ENCODE peak calls at places on chromosomes 1 and 21, in nine cellular contexts. O is heart right ventricle, I is RWPE1, N is body of pancreas, D is neural crest cell, Z is GM10248, U is lower lobe of right lung, W is GM23338, S is WTC11. M is an unnamed sample.

GRCh38 chr1:167904641-167905040 is 9.3 kb downstream of the ADCY10 start:
- DNase-seq in O (no peak), I (no peak), N (no peak), D (no peak), Z (no peak), U (no peak), W (no peak), S (no peak), M (no peak)

GRCh38 chr1:10626011-10626731 is 151.4 kb downstream of the PEX14 start:
- DNase-seq in O (no peak), I (no peak), N (no peak), D (no peak), Z (no peak), U (no peak), W (no peak), S (no peak), M (no peak)

GRCh38 chr1:157025321-157025720 is 20.2 kb downstream of the ARHGEF11 start:
- DNase-seq in O (no peak), I (no peak), N (no peak), D (no peak), Z (no peak), U (no peak), W (no peak), S (no peak), M (no peak)

GRCh38 chr1:20981903-20982695 is 194.6 kb downstream of the EIF4G3 start:
- DNase-seq in O (no peak), I (no peak), N (no peak), D (no peak), Z (no peak), U (no peak), W (peak), S (no peak), M (no peak)

GRCh38 chr1:172498858-172499257 is 34.1 kb upstream of the SUCO start:
- DNase-seq in O (no peak), I (no peak), N (peak), D (no peak), Z (no peak), U (peak), W (no peak), S (no peak), M (no peak)

GRCh38 chr1:31031330-31032143 is 34.0 kb downstream of the PUM1 start:
- DNase-seq in O (no peak), I (no peak), N (no peak), D (no peak), Z (no peak), U (no peak), W (peak), S (no peak), M (no peak)

GRCh38 chr1:159843459-159843858 is 16.8 kb downstream of the SLAMF8 start:
- DNase-seq in O (no peak), I (no peak), N (no peak), D (no peak), Z (no peak), U (no peak), W (no peak), S (no peak), M (no peak)

GRCh38 chr1:232039303-232039702 is 412.7 kb downstream of the DISC1 start:
- DNase-seq in O (no peak), I (peak), N (no peak), D (no peak), Z (no peak), U (no peak), W (no peak), S (no peak), M (no peak)

GRCh38 chr1:153939476-153939875 is 7.0 kb downstream of the DENND4B start:
- DNase-seq in O (no peak), I (no peak), N (no peak), D (no peak), Z (no peak), U (no peak), W (no peak), S (no peak), M (no peak)

GRCh38 chr21:30340714-30341573 is 3.5 kb upstream of the KRTAP27-1 start:
- DNase-seq in O (peak), I (peak), N (peak), D (peak), Z (peak), U (peak), W (peak), S (peak), M (peak)

GRCh38 chr1:174839211-174839610 is 160.5 kb upstream of the CACYBP start:
- DNase-seq in O (no peak), I (no peak), N (no peak), D (no peak), Z (no peak), U (no peak), W (no peak), S (no peak), M (no peak)

GRCh38 chr1:245247356-245247755 is 92.6 kb downstream of the KIF26B start:
- DNase-seq in O (no peak), I (no peak), N (no peak), D (no peak), Z (no peak), U (no peak), W (no peak), S (no peak), M (no peak)

GRCh38 chr1:58812926-58813325 is 29.1 kb upstream of the JUN start:
- DNase-seq in O (no peak), I (no peak), N (no peak), D (no peak), Z (no peak), U (no peak), W (no peak), S (no peak), M (no peak)

GRCh38 chr1:200410566-200410878 is 686 bp upstream of the ZNF281 start:
- DNase-seq in O (no peak), I (peak), N (peak), D (no peak), Z (no peak), U (no peak), W (peak), S (no peak), M (peak)

GRCh38 chr1:149886396-149887195 is 12.8 kb upstream of the BOLA1 start:
- DNase-seq in O (peak), I (peak), N (peak), D (peak), Z (peak), U (peak), W (peak), S (peak), M (peak)

GRCh38 chr1:201370500-201370899 is 7.0 kb downstream of the TNNT2 start:
- DNase-seq in O (no peak), I (no peak), N (no peak), D (no peak), Z (no peak), U (no peak), W (no peak), S (no peak), M (no peak)

GRCh38 chr1:214002472-214002871 is 14.7 kb downstream of the PROX1 start:
- DNase-seq in O (no peak), I (peak), N (peak), D (no peak), Z (no peak), U (no peak), W (no peak), S (no peak), M (no peak)

GRCh38 chr1:18703041-18703621 is 72.5 kb downstream of the PAX7 start:
- DNase-seq in O (no peak), I (peak), N (no peak), D (no peak), Z (no peak), U (no peak), W (peak), S (peak), M (no peak)

GRCh38 chr1:18705811-18706210 is 75.2 kb downstream of the PAX7 start:
- DNase-seq in O (no peak), I (no peak), N (no peak), D (no peak), Z (no peak), U (no peak), W (no peak), S (no peak), M (no peak)

GRCh38 chr1:18697541-18697940 is 66.9 kb downstream of the PAX7 start:
- DNase-seq in O (no peak), I (no peak), N (no peak), D (no peak), Z (no peak), U (no peak), W (no peak), S (no peak), M (no peak)

GRCh38 chr1:18701183-18701582 is 70.5 kb downstream of the PAX7 start:
- DNase-seq in O (no peak), I (no peak), N (no peak), D (no peak), Z (no peak), U (no peak), W (no peak), S (no peak), M (no peak)

DNA sequence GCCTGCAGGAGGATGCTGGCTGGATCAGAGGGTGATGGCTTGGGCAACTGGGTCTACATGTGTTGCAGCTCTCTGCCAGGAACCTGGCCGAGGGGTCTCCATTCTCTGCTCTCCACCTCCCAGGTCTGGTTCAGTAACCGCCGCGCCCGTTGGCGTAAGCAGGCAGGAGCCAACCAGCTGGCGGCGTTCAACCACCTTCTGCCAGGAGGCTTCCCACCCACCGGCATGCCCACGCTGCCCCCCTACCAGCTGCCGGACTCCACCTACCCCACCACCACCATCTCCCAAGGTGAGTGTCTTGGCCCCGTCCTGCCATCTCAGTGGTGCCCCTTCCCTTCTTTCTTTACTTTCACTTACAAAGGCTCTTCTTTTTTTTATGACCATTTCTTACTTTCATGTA is 69.9 kb downstream of the PAX7 start:
- DNase-seq in O (no peak), I (no peak), N (no peak), D (no peak), Z (no peak), U (no peak), W (no peak), S (no peak), M (no peak)
- TF ChIP-seq CTCF in O (no peak), I (no peak), N (no peak), D (no peak), Z (no peak), U (no peak), W (no peak), S (no peak), M (no peak)

GRCh38 chr1:5994713-5995621 is 2.7 kb upstream of the NPHP4 start:
- DNase-seq in O (no peak), I (no peak), N (no peak), D (no peak), Z (peak), U (peak), W (peak), S (no peak), M (peak)
- TF ChIP-seq CTCF in O (no peak), I (no peak), N (no peak), D (no peak), Z (no peak), U (no peak), W (no peak), S (no peak), M (no peak)

GRCh38 chr21:36854391-36854790 is 112.1 kb downstream of the HLCS start:
- DNase-seq in O (peak), I (no peak), N (peak), D (peak), Z (peak), U (no peak), W (peak), S (peak), M (peak)
- TF ChIP-seq CTCF in O (peak), I (peak), N (peak), D (peak), Z (peak), U (peak), W (peak), S (peak), M (peak)

GRCh38 chr1:40030528-40031135 is 9.9 kb upstream of the CAP1 start:
- DNase-seq in O (no peak), I (no peak), N (no peak), D (no peak), Z (no peak), U (no peak), W (no peak), S (no peak), M (no peak)

GRCh38 chr1:40036574-40036973 is 4.0 kb upstream of the CAP1 start:
- DNase-seq in O (peak), I (no peak), N (peak), D (no peak), Z (no peak), U (no peak), W (no peak), S (no peak), M (no peak)

GRCh38 chr1:40029608-40030007 is 10.9 kb upstream of the CAP1 start:
- DNase-seq in O (no peak), I (no peak), N (no peak), D (no peak), Z (no peak), U (no peak), W (no peak), S (no peak), M (no peak)

GRCh38 chr1:40034869-40035268 is 5.7 kb upstream of the CAP1 start:
- DNase-seq in O (no peak), I (no peak), N (no peak), D (no peak), Z (no peak), U (no peak), W (no peak), S (no peak), M (no peak)

DNA sequence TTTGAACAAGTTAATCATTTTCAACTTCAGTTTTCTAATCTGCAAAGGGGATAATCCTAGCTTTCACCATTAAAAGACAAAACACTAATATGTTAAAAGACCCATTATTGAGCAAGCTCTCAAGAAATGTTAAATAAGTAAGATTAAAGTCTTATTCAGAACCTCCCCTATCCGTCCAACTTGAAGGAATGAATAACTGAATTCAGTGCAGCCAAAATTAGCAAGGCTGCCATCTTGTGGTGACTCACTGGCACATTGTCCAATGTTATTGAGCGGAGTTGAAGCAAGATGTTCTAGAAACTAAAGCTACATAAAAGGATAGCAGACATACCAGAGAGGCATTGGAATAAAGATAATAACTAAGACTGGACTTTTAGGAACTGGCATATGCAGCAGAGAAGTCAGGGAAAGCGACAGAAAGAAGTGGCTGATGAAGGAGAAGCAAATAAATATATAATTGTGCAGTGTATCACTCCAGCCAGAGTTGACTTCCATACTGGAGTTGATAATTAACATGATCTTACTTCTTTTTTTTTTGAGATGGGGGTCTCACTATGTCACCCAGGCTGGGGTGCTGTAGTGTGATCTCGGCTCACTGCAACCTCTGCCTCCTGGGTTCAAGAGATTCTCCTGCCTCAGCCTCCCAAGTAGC is 8.2 kb upstream of the CAP1 start:
- DNase-seq in O (peak), I (peak), N (peak), D (peak), Z (peak), U (no peak), W (peak), S (peak), M (peak)
- TF ChIP-seq CTCF in O (peak), I (peak), N (peak), D (peak), Z (peak), U (peak), W (peak), S (no peak), M (peak)

DNA sequence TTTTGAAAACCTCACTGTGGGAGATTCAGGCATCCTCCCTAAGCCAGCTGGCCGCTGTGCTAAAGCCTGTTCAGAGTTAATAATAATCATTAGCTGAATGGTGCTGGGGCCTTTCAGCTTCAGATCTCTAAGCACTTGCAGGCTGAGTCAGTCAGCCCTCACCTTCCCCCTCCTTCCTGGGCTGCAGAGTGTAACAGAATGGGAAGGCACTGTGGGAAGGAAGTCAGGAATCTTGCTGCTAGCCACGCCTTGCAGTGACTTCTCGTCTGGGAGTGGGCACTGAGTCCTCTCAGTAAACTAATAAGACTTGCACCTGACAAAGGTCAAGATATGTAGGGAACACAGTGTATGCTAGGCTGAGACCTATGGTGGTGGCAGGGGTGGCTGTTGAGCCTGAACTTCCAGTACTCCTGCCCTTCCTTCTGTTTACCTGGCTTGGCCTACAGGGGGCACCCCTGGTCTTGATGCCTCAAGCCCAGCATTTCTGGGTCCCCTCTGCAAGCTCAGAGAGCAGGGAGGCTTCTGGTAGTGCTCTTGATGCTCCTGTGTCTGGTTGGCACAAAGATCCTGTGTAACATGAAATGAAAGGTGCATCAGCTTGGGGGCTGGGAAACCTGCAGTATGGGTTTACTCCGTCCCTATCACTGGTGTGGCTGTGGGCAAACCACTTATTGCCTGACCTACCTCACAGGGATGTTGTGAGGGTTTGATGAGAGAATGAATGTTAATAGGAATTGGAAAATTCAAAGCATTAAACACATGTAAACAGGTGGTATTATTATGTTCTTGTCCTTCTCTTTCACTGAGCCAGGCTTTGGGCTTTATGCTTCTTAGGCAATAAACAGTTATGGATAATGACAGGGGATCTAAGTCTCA is 6.0 kb downstream of the CYB561D1 start:
- DNase-seq in O (no peak), I (no peak), N (peak), D (no peak), Z (peak), U (peak), W (peak), S (peak), M (peak)
- TF ChIP-seq CTCF in O (no peak), I (peak), N (no peak), D (peak), Z (peak), U (peak), W (peak), S (peak), M (peak)

GRCh38 chr1:224118688-224119087 is 4.8 kb downstream of the FBXO28 start:
- DNase-seq in O (no peak), I (no peak), N (no peak), D (no peak), Z (no peak), U (no peak), W (no peak), S (no peak), M (no peak)
- TF ChIP-seq CTCF in O (no peak), I (no peak), N (no peak), D (no peak), Z (no peak), U (no peak), W (no peak), S (no peak), M (no peak)

DNA sequence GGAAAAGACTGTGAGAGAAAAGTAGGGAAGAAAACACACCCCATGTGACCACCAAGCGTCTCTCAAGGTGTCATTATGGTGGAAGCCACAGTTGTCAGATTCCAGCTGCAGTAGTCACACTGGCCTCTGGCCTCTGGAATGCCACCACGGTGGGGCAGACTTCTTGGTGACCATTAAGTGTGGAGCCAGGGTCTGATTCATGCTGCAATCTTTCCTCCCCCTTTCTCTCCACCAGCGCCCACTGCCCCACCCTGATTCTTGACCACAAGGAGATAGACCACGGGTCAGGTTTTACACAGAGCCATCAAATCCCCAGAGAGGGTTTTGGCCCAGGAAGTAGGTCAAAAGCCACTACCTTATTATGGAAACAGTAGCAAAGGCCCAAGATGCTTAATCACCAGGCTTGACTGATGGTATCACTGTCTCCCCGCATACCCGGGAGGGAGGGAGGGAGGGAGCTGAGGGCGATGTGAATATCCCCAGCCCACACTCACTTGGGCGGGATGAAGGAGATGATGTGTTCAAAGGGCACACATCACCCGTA is 52.7 kb upstream of the GRHL3 start:
- DNase-seq in O (no peak), I (peak), N (no peak), D (no peak), Z (no peak), U (no peak), W (no peak), S (no peak), M (no peak)
- TF ChIP-seq CTCF in O (no peak), I (no peak), N (no peak), D (no peak), Z (no peak), U (no peak), W (no peak), S (no peak), M (no peak)

GRCh38 chr1:44819257-44819593 is 10.9 kb downstream of the BTBD19 start:
- DNase-seq in O (no peak), I (no peak), N (no peak), D (no peak), Z (no peak), U (no peak), W (peak), S (no peak), M (no peak)
- TF ChIP-seq CTCF in O (no peak), I (no peak), N (no peak), D (no peak), Z (no peak), U (no peak), W (no peak), S (no peak), M (no peak)

GRCh38 chr1:23215751-23216449 is 1.4 kb downstream of the HTR1D start:
- DNase-seq in O (no peak), I (no peak), N (no peak), D (no peak), Z (no peak), U (no peak), W (peak), S (peak), M (no peak)

GRCh38 chr1:23215291-23215690 is 2.0 kb downstream of the HTR1D start:
- DNase-seq in O (no peak), I (no peak), N (no peak), D (no peak), Z (no peak), U (no peak), W (no peak), S (no peak), M (no peak)

GRCh38 chr1:23217421-23218115 is at the start of gene HTR1D:
- DNase-seq in O (no peak), I (no peak), N (peak), D (no peak), Z (no peak), U (no peak), W (peak), S (peak), M (no peak)

GRCh38 chr1:23214640-23215039 is 2.7 kb downstream of the HTR1D start:
- DNase-seq in O (no peak), I (no peak), N (no peak), D (no peak), Z (no peak), U (no peak), W (no peak), S (no peak), M (no peak)

GRCh38 chr1:23216771-23217420 is 406 bp downstream of the HTR1D start:
- DNase-seq in O (no peak), I (no peak), N (peak), D (peak), Z (peak), U (no peak), W (peak), S (peak), M (peak)
- TF ChIP-seq CTCF in O (peak), I (peak), N (peak), D (peak), Z (peak), U (peak), W (peak), S (peak), M (peak)